ENCODE peak calls at places on chromosomes 6 and 20, in seven cellular contexts. V, G, K, E, I, O and B are unnamed samples.

GRCh38 chr6:40887904-40888303 is 151.1 kb downstream of the UNC5CL start:
- DNase-seq in V (no peak), G (no peak), K (no peak), E (no peak), I (no peak), O (no peak), B (no peak)

GRCh38 chr20:23626040-23626620 is 11.6 kb downstream of the CST3 start:
- DNase-seq in V (no peak), G (no peak), K (peak; percentile 41), E (peak; percentile 62), I (no peak), O (no peak), B (peak; percentile 91)

GRCh38 chr20:19850190-19850533 is 92.1 kb downstream of the RIN2 start:
- DNase-seq in V (no peak), G (peak; percentile 73), K (peak; percentile 14), E (no peak), I (no peak), O (no peak), B (no peak)

GRCh38 chr20:31573555-31574295 is 31.4 kb upstream of the ID1 start:
- DNase-seq in V (no peak), G (no peak), K (no peak), E (no peak), I (no peak), O (no peak), B (no peak)

GRCh38 chr20:5863040-5863811 is 87.1 kb downstream of the TRMT6 start:
- DNase-seq in V (no peak), G (peak; percentile 38), K (peak; percentile 58), E (no peak), I (no peak), O (no peak), B (peak; percentile 71)

GRCh38 chr20:10469599-10469998 is 34.5 kb downstream of the SLX4IP start:
- DNase-seq in V (no peak), G (peak; percentile 72), K (peak; percentile 73), E (peak; percentile 49), I (no peak), O (no peak), B (peak; percentile 73)

GRCh38 chr6:46078294-46078693 is 51.5 kb upstream of the ENPP4 start:
- DNase-seq in V (no peak), G (peak; percentile 92), K (no peak), E (no peak), I (peak; percentile 12), O (no peak), B (no peak)

GRCh38 chr20:57991211-57991841 is 237.1 kb downstream of the ANKRD60 start:
- DNase-seq in V (no peak), G (peak; percentile 68), K (peak; percentile 95), E (no peak), I (no peak), O (no peak), B (peak; percentile 99)

GRCh38 chr6:136628996-136629395 is 78.8 kb upstream of the MAP7 start:
- DNase-seq in V (no peak), G (peak; percentile 71), K (no peak), E (no peak), I (peak; percentile 4), O (no peak), B (peak; percentile 3)

GRCh38 chr6:50816947-50817637 is 1.6 kb upstream of the TFAP2B start:
- DNase-seq in V (no peak), G (no peak), K (no peak), E (no peak), I (no peak), O (no peak), B (no peak)

GRCh38 chr20:48739395-48740268 is 88.2 kb downstream of the PREX1 start:
- DNase-seq in V (no peak), G (no peak), K (no peak), E (peak; percentile 72), I (peak; percentile 71), O (no peak), B (no peak)

GRCh38 chr6:36099872-36100483 is 30.3 kb upstream of the MAPK13 start:
- DNase-seq in V (no peak), G (no peak), K (no peak), E (no peak), I (no peak), O (no peak), B (no peak)

GRCh38 chr6:157690441-157691210 is 132.4 kb upstream of the SNX9 start:
- DNase-seq in V (no peak), G (no peak), K (no peak), E (no peak), I (no peak), O (no peak), B (no peak)

GRCh38 chr6:11769244-11769643 is 9.4 kb downstream of the ADTRP start:
- DNase-seq in V (no peak), G (no peak), K (no peak), E (no peak), I (no peak), O (no peak), B (peak; percentile 77)

GRCh38 chr6:69865126-69865525 is 1.2 kb upstream of the COL19A1 start:
- DNase-seq in V (no peak), G (no peak), K (peak; percentile 40), E (no peak), I (no peak), O (no peak), B (peak; percentile 52)

GRCh38 chr20:33660035-33660684 is 2.0 kb upstream of the C20orf144 start:
- DNase-seq in V (no peak), G (no peak), K (no peak), E (no peak), I (no peak), O (no peak), B (no peak)

GRCh38 chr6:42451146-42451594 is 556 bp downstream of the TRERF1 start:
- DNase-seq in V (no peak), G (no peak), K (no peak), E (peak; percentile 50), I (peak; percentile 31), O (no peak), B (no peak)

GRCh38 chr20:967796-968742 is 34.0 kb downstream of the RSPO4 start:
- DNase-seq in V (no peak), G (no peak), K (no peak), E (peak; percentile 65), I (no peak), O (peak; percentile 14), B (peak; percentile 14)

GRCh38 chr6:43263314-43264178 is 20.3 kb downstream of the TTBK1 start:
- DNase-seq in V (peak; percentile 67), G (peak; percentile 78), K (peak; percentile 95), E (peak; percentile 85), I (peak; percentile 78), O (peak; percentile 83), B (peak; percentile 51)

GRCh38 chr6:113858067-113858604 is 991 bp downstream of the MARCKS start:
- DNase-seq in V (no peak), G (peak; percentile 68), K (peak; percentile 50), E (peak; percentile 76), I (no peak), O (peak; percentile 80), B (peak; percentile 58)